ENCODE peak calls at places on chromosomes 3 and 15, in ten cellular contexts. One of them, this sample, is unnamed.

GRCh38 chr15:85620321-85621044 is 174.2 kb downstream of the KLHL25 start:
- DNase-seq in NB4: no peak
- DNase-seq in HS-5: no peak
- DNase-seq in GOT3: no peak
- DNase-seq in fibroblast of the aortic adventitia: peak; percentile 86
- DNase-seq in memory B cell: no peak
- DNase-seq in ureter: no peak
- DNase-seq in activated CD8-positive, alpha-beta memory T cell treated with anti-CD3 and anti-CD28 coated beads for 24 hours: no peak
- DNase-seq in activated CD4-positive, alpha-beta T cell treated with anti-CD3 and anti-CD28 coated beads for 1 hour: no peak
- DNase-seq in G401: no peak
- DNase-seq in this sample: no peak

GRCh38 chr15:93046721-93047120 is 42.3 kb downstream of the RGMA start:
- DNase-seq in HS-5: no peak
- DNase-seq in memory B cell: no peak
- DNase-seq in ureter: no peak
- DNase-seq in fibroblast of the aortic adventitia: no peak
- DNase-seq in NB4: no peak
- DNase-seq in activated CD4-positive, alpha-beta T cell treated with anti-CD3 and anti-CD28 coated beads for 1 hour: no peak
- DNase-seq in G401: no peak
- DNase-seq in activated CD8-positive, alpha-beta memory T cell treated with anti-CD3 and anti-CD28 coated beads for 24 hours: no peak
- DNase-seq in GOT3: no peak
- DNase-seq in this sample: no peak

GRCh38 chr15:66720206-66721010 is 18.4 kb downstream of the SMAD6 start:
- DNase-seq in GOT3: no peak
- DNase-seq in NB4: no peak
- DNase-seq in HS-5: no peak
- DNase-seq in ureter: no peak
- DNase-seq in fibroblast of the aortic adventitia: peak; percentile 84
- DNase-seq in activated CD8-positive, alpha-beta memory T cell treated with anti-CD3 and anti-CD28 coated beads for 24 hours: no peak
- DNase-seq in G401: no peak
- DNase-seq in memory B cell: no peak
- DNase-seq in activated CD4-positive, alpha-beta T cell treated with anti-CD3 and anti-CD28 coated beads for 1 hour: no peak
- DNase-seq in this sample: no peak

GRCh38 chr3:167575000-167575399 is 78.7 kb downstream of the WDR49 start:
- DNase-seq in GOT3: no peak
- DNase-seq in ureter: no peak
- DNase-seq in activated CD4-positive, alpha-beta T cell treated with anti-CD3 and anti-CD28 coated beads for 1 hour: no peak
- DNase-seq in fibroblast of the aortic adventitia: no peak
- DNase-seq in activated CD8-positive, alpha-beta memory T cell treated with anti-CD3 and anti-CD28 coated beads for 24 hours: no peak
- DNase-seq in G401: peak; percentile 17
- DNase-seq in memory B cell: no peak
- DNase-seq in HS-5: no peak
- DNase-seq in NB4: no peak
- DNase-seq in this sample: peak; percentile 66

GRCh38 chr15:31228980-31229826 is 97.4 kb upstream of the KLF13 start:
- DNase-seq in GOT3: no peak
- DNase-seq in fibroblast of the aortic adventitia: no peak
- DNase-seq in activated CD8-positive, alpha-beta memory T cell treated with anti-CD3 and anti-CD28 coated beads for 24 hours: no peak
- DNase-seq in HS-5: no peak
- DNase-seq in ureter: no peak
- DNase-seq in G401: no peak
- DNase-seq in memory B cell: peak; percentile 27
- DNase-seq in NB4: peak; percentile 54
- DNase-seq in activated CD4-positive, alpha-beta T cell treated with anti-CD3 and anti-CD28 coated beads for 1 hour: no peak
- DNase-seq in this sample: no peak

GRCh38 chr3:95460274-95460673 is 1354.1 kb upstream of the EPHA6 start:
- DNase-seq in activated CD8-positive, alpha-beta memory T cell treated with anti-CD3 and anti-CD28 coated beads for 24 hours: no peak
- DNase-seq in GOT3: no peak
- DNase-seq in activated CD4-positive, alpha-beta T cell treated with anti-CD3 and anti-CD28 coated beads for 1 hour: no peak
- DNase-seq in HS-5: no peak
- DNase-seq in ureter: no peak
- DNase-seq in fibroblast of the aortic adventitia: no peak
- DNase-seq in memory B cell: no peak
- DNase-seq in NB4: no peak
- DNase-seq in G401: peak; percentile 99
- DNase-seq in this sample: no peak

GRCh38 chr3:129120254-129121004 is 1.2 kb downstream of the RAB43 start:
- DNase-seq in activated CD8-positive, alpha-beta memory T cell treated with anti-CD3 and anti-CD28 coated beads for 24 hours: peak; percentile 93
- DNase-seq in NB4: peak; percentile 97
- DNase-seq in activated CD4-positive, alpha-beta T cell treated with anti-CD3 and anti-CD28 coated beads for 1 hour: peak; percentile 79
- DNase-seq in GOT3: no peak
- DNase-seq in G401: peak; percentile 54
- DNase-seq in ureter: peak; percentile 95
- DNase-seq in fibroblast of the aortic adventitia: peak; percentile 84
- DNase-seq in HS-5: peak; percentile 87
- DNase-seq in memory B cell: peak; percentile 72
- DNase-seq in this sample: peak; percentile 77

GRCh38 chr3:27165348-27165747 is 203.8 kb downstream of the NEK10 start:
- DNase-seq in memory B cell: no peak
- DNase-seq in ureter: no peak
- DNase-seq in activated CD4-positive, alpha-beta T cell treated with anti-CD3 and anti-CD28 coated beads for 1 hour: no peak
- DNase-seq in NB4: no peak
- DNase-seq in activated CD8-positive, alpha-beta memory T cell treated with anti-CD3 and anti-CD28 coated beads for 24 hours: no peak
- DNase-seq in HS-5: peak; percentile 48
- DNase-seq in fibroblast of the aortic adventitia: peak; percentile 90
- DNase-seq in G401: no peak
- DNase-seq in GOT3: no peak
- DNase-seq in this sample: no peak

GRCh38 chr3:39260957-39261356 is 18.9 kb downstream of the CX3CR1 start:
- DNase-seq in activated CD4-positive, alpha-beta T cell treated with anti-CD3 and anti-CD28 coated beads for 1 hour: no peak
- DNase-seq in ureter: peak; percentile 74
- DNase-seq in activated CD8-positive, alpha-beta memory T cell treated with anti-CD3 and anti-CD28 coated beads for 24 hours: no peak
- DNase-seq in GOT3: peak; percentile 55
- DNase-seq in memory B cell: no peak
- DNase-seq in HS-5: peak; percentile 77
- DNase-seq in NB4: peak; percentile 97
- DNase-seq in fibroblast of the aortic adventitia: peak; percentile 84
- DNase-seq in G401: peak; percentile 25
- DNase-seq in this sample: no peak

GRCh38 chr3:33170531-33170930 is 48.1 kb downstream of the SUSD5 start:
- DNase-seq in HS-5: no peak
- DNase-seq in GOT3: no peak
- DNase-seq in memory B cell: no peak
- DNase-seq in ureter: no peak
- DNase-seq in G401: no peak
- DNase-seq in NB4: no peak
- DNase-seq in activated CD4-positive, alpha-beta T cell treated with anti-CD3 and anti-CD28 coated beads for 1 hour: no peak
- DNase-seq in activated CD8-positive, alpha-beta memory T cell treated with anti-CD3 and anti-CD28 coated beads for 24 hours: no peak
- DNase-seq in fibroblast of the aortic adventitia: no peak
- DNase-seq in this sample: no peak

GRCh38 chr3:21718161-21718765 is 32.7 kb downstream of the ZNF385D start:
- DNase-seq in GOT3: no peak
- DNase-seq in ureter: no peak
- DNase-seq in fibroblast of the aortic adventitia: peak; percentile 99
- DNase-seq in activated CD8-positive, alpha-beta memory T cell treated with anti-CD3 and anti-CD28 coated beads for 24 hours: no peak
- DNase-seq in HS-5: peak; percentile 90
- DNase-seq in G401: no peak
- DNase-seq in NB4: no peak
- DNase-seq in memory B cell: no peak
- DNase-seq in activated CD4-positive, alpha-beta T cell treated with anti-CD3 and anti-CD28 coated beads for 1 hour: no peak
- DNase-seq in this sample: no peak

GRCh38 chr3:50299929-50300680 is 900 bp upstream of the HYAL3 start:
- DNase-seq in GOT3: no peak
- DNase-seq in HS-5: no peak
- DNase-seq in ureter: no peak
- DNase-seq in activated CD4-positive, alpha-beta T cell treated with anti-CD3 and anti-CD28 coated beads for 1 hour: no peak
- DNase-seq in activated CD8-positive, alpha-beta memory T cell treated with anti-CD3 and anti-CD28 coated beads for 24 hours: no peak
- DNase-seq in fibroblast of the aortic adventitia: peak; percentile 63
- DNase-seq in memory B cell: no peak
- DNase-seq in G401: peak; percentile 68
- DNase-seq in NB4: peak; percentile 79
- DNase-seq in this sample: no peak

GRCh38 chr3:159130108-159130507 is 328.3 kb downstream of the MFSD1 start:
- DNase-seq in fibroblast of the aortic adventitia: peak; percentile 18
- DNase-seq in HS-5: no peak
- DNase-seq in memory B cell: peak; percentile 18
- DNase-seq in G401: no peak
- DNase-seq in activated CD8-positive, alpha-beta memory T cell treated with anti-CD3 and anti-CD28 coated beads for 24 hours: no peak
- DNase-seq in GOT3: no peak
- DNase-seq in activated CD4-positive, alpha-beta T cell treated with anti-CD3 and anti-CD28 coated beads for 1 hour: no peak
- DNase-seq in ureter: no peak
- DNase-seq in NB4: peak; percentile 16
- DNase-seq in this sample: no peak

GRCh38 chr15:73910904-73911303 is 15.4 kb upstream of the LOXL1 start:
- DNase-seq in G401: no peak
- DNase-seq in activated CD8-positive, alpha-beta memory T cell treated with anti-CD3 and anti-CD28 coated beads for 24 hours: no peak
- DNase-seq in fibroblast of the aortic adventitia: no peak
- DNase-seq in activated CD4-positive, alpha-beta T cell treated with anti-CD3 and anti-CD28 coated beads for 1 hour: no peak
- DNase-seq in ureter: no peak
- DNase-seq in NB4: no peak
- DNase-seq in HS-5: no peak
- DNase-seq in GOT3: no peak
- DNase-seq in memory B cell: no peak
- DNase-seq in this sample: no peak

GRCh38 chr3:86046436-86047328 is 944.3 kb downstream of the VGLL3 start:
- DNase-seq in fibroblast of the aortic adventitia: no peak
- DNase-seq in NB4: no peak
- DNase-seq in activated CD4-positive, alpha-beta T cell treated with anti-CD3 and anti-CD28 coated beads for 1 hour: no peak
- DNase-seq in G401: no peak
- DNase-seq in GOT3: no peak
- DNase-seq in ureter: no peak
- DNase-seq in activated CD8-positive, alpha-beta memory T cell treated with anti-CD3 and anti-CD28 coated beads for 24 hours: no peak
- DNase-seq in memory B cell: no peak
- DNase-seq in HS-5: no peak
- DNase-seq in this sample: no peak

GRCh38 chr15:68674975-68675374 is 96.2 kb downstream of the CORO2B start:
- DNase-seq in activated CD8-positive, alpha-beta memory T cell treated with anti-CD3 and anti-CD28 coated beads for 24 hours: no peak
- DNase-seq in activated CD4-positive, alpha-beta T cell treated with anti-CD3 and anti-CD28 coated beads for 1 hour: no peak
- DNase-seq in HS-5: no peak
- DNase-seq in fibroblast of the aortic adventitia: no peak
- DNase-seq in ureter: no peak
- DNase-seq in NB4: peak; percentile 89
- DNase-seq in memory B cell: no peak
- DNase-seq in GOT3: no peak
- DNase-seq in G401: peak; percentile 77
- DNase-seq in this sample: no peak

GRCh38 chr3:111691293-111691909 is 96.3 kb upstream of the ZBED2 start:
- DNase-seq in NB4: peak; percentile 34
- DNase-seq in memory B cell: no peak
- DNase-seq in fibroblast of the aortic adventitia: peak; percentile 82
- DNase-seq in G401: peak; percentile 37
- DNase-seq in activated CD4-positive, alpha-beta T cell treated with anti-CD3 and anti-CD28 coated beads for 1 hour: no peak
- DNase-seq in HS-5: no peak
- DNase-seq in activated CD8-positive, alpha-beta memory T cell treated with anti-CD3 and anti-CD28 coated beads for 24 hours: no peak
- DNase-seq in GOT3: no peak
- DNase-seq in ureter: no peak
- DNase-seq in this sample: no peak

GRCh38 chr3:115692887-115693524 is 69.7 kb downstream of the GAP43 start:
- DNase-seq in memory B cell: peak; percentile 71
- DNase-seq in ureter: peak; percentile 79
- DNase-seq in activated CD8-positive, alpha-beta memory T cell treated with anti-CD3 and anti-CD28 coated beads for 24 hours: peak; percentile 84
- DNase-seq in NB4: peak; percentile 66
- DNase-seq in HS-5: peak; percentile 65
- DNase-seq in G401: peak; percentile 89
- DNase-seq in GOT3: peak; percentile 25
- DNase-seq in fibroblast of the aortic adventitia: peak; percentile 82
- DNase-seq in activated CD4-positive, alpha-beta T cell treated with anti-CD3 and anti-CD28 coated beads for 1 hour: peak; percentile 37
- DNase-seq in this sample: peak; percentile 84

GRCh38 chr3:126516152-126516935 is 1.2 kb downstream of the UROC1 start:
- DNase-seq in memory B cell: no peak
- DNase-seq in GOT3: no peak
- DNase-seq in NB4: no peak
- DNase-seq in ureter: no peak
- DNase-seq in HS-5: no peak
- DNase-seq in fibroblast of the aortic adventitia: no peak
- DNase-seq in activated CD8-positive, alpha-beta memory T cell treated with anti-CD3 and anti-CD28 coated beads for 24 hours: no peak
- DNase-seq in activated CD4-positive, alpha-beta T cell treated with anti-CD3 and anti-CD28 coated beads for 1 hour: no peak
- DNase-seq in G401: no peak
- DNase-seq in this sample: no peak

GRCh38 chr3:138944842-138945645 is 1.9 kb downstream of the FOXL2 start:
- DNase-seq in GOT3: no peak
- DNase-seq in fibroblast of the aortic adventitia: no peak
- DNase-seq in activated CD8-positive, alpha-beta memory T cell treated with anti-CD3 and anti-CD28 coated beads for 24 hours: peak; percentile 72
- DNase-seq in ureter: no peak
- DNase-seq in activated CD4-positive, alpha-beta T cell treated with anti-CD3 and anti-CD28 coated beads for 1 hour: no peak
- DNase-seq in NB4: peak; percentile 71
- DNase-seq in G401: no peak
- DNase-seq in HS-5: no peak
- DNase-seq in memory B cell: no peak
- DNase-seq in this sample: peak; percentile 74

GRCh38 chr15:91890614-91891013 is 37.1 kb downstream of the SLCO3A1 start:
- DNase-seq in G401: no peak
- DNase-seq in NB4: no peak
- DNase-seq in GOT3: no peak
- DNase-seq in fibroblast of the aortic adventitia: peak; percentile 51
- DNase-seq in ureter: no peak
- DNase-seq in activated CD8-positive, alpha-beta memory T cell treated with anti-CD3 and anti-CD28 coated beads for 24 hours: no peak
- DNase-seq in HS-5: peak; percentile 11
- DNase-seq in memory B cell: no peak
- DNase-seq in activated CD4-positive, alpha-beta T cell treated with anti-CD3 and anti-CD28 coated beads for 1 hour: no peak
- DNase-seq in this sample: peak; percentile 18